ENCODE peak calls at places on chromosomes 2 and 18, in seven cellular contexts. D, E, T, G, H, B and I are unnamed samples. For H3K79me1, the result is how much of the 10 kb centered on the place peaks cover.

GRCh38 chr2:31382452-31383120 is 32.0 kb downstream of the XDH start:
- DNase-seq in D (peak), E (no peak), T (no peak), G (no peak), H (peak), B (peak), I (no peak)

GRCh38 chr2:126655500-126656310 is at the start of gene GYPC:
- DNase-seq in D (peak), E (peak), T (no peak), G (no peak), H (peak), B (peak), I (peak)

GRCh38 chr18:9712130-9712577 is 4.1 kb downstream of the RAB31 start:
- DNase-seq in D (no peak), E (no peak), T (no peak), G (no peak), H (peak), B (no peak), I (no peak)

GRCh38 chr18:25147878-25148488 is 204.0 kb downstream of the ZNF521 start:
- DNase-seq in D (no peak), E (no peak), T (no peak), G (no peak), H (no peak), B (no peak), I (no peak)

GRCh38 chr2:238093181-238094140 is 6.7 kb upstream of the ESPNL start:
- DNase-seq in D (no peak), E (no peak), T (no peak), G (no peak), H (no peak), B (no peak), I (no peak)

GRCh38 chr2:224819075-224819474 is 102.9 kb upstream of the CCDC195 start:
- DNase-seq in D (peak), E (no peak), T (no peak), G (no peak), H (no peak), B (no peak), I (no peak)

GRCh38 chr2:109447811-109448210 is 166.0 kb downstream of the SEPTIN10 start:
- DNase-seq in D (no peak), E (no peak), T (no peak), G (no peak), H (no peak), B (no peak), I (no peak)

GRCh38 chr18:52000435-52000834 is 339.6 kb upstream of the DCC start:
- DNase-seq in D (no peak), E (no peak), T (no peak), G (no peak), H (no peak), B (no peak), I (no peak)

GRCh38 chr18:43049021-43049420 is 66.5 kb downstream of the RIT2 start:
- DNase-seq in D (peak), E (no peak), T (no peak), G (no peak), H (no peak), B (no peak), I (peak)

GRCh38 chr2:235542728-235543125 is 48.9 kb downstream of the AGAP1 start:
- DNase-seq in D (no peak), E (no peak), T (no peak), G (no peak), H (peak), B (peak), I (no peak)

GRCh38 chr2:102208774-102209173 is 22.0 kb downstream of the IL1RL2 start:
- DNase-seq in D (no peak), E (no peak), T (no peak), G (no peak), H (no peak), B (no peak), I (no peak)

GRCh38 chr2:62475172-62476011 is 30.6 kb downstream of the TMEM17 start:
- DNase-seq in D (no peak), E (peak), T (no peak), G (no peak), H (peak), B (no peak), I (peak)

GRCh38 chr2:177763532-177764265 is 308.9 kb downstream of the PDE11A start:
- DNase-seq in D (peak), E (peak), T (peak), G (peak), H (peak), B (peak), I (peak)

GRCh38 chr2:99898649-99899048 is 243.7 kb downstream of the AFF3 start:
- DNase-seq in D (no peak), E (no peak), T (no peak), G (no peak), H (peak), B (no peak), I (no peak)

GRCh38 chr2:64420675-64421074 is 33.3 kb upstream of the LGALSL start:
- DNase-seq in D (no peak), E (no peak), T (no peak), G (no peak), H (no peak), B (no peak), I (no peak)

GRCh38 chr2:172435608-172435911 is 8.2 kb downstream of the ITGA6 start:
- DNase-seq in D (no peak), E (no peak), T (no peak), G (no peak), H (no peak), B (no peak), I (no peak)

GRCh38 chr2:6919912-6920905 is 3.0 kb downstream of the RNF144A start:
- DNase-seq in D (no peak), E (no peak), T (no peak), G (no peak), H (no peak), B (no peak), I (peak)

GRCh38 chr18:35525795-35526475 is 28.2 kb upstream of the INO80C start:
- DNase-seq in D (no peak), E (no peak), T (no peak), G (no peak), H (peak), B (no peak), I (peak)

GRCh38 chr2:222451270-222451674 is 26.9 kb downstream of the SGPP2 start:
- DNase-seq in D (no peak), E (no peak), T (no peak), G (no peak), H (no peak), B (no peak), I (peak)

GRCh38 chr18:48902023-48902855 is 48.5 kb downstream of the SMAD7 start:
- DNase-seq in D (peak), E (no peak), T (peak), G (no peak), H (no peak), B (peak), I (peak)

GRCh38 chr2:42289222-42289621 is 71.8 kb downstream of the COX7A2L start:
- DNase-seq in D (no peak), E (no peak), T (no peak), G (no peak), H (no peak), B (no peak), I (no peak)
- H3K79me1 ChIP-seq in D (under half), E (under half), T (under half), G (under half), H (under half), B (under half), I (under half)

GRCh38 chr18:23688528-23688927 is 725 bp upstream of the LAMA3 start:
- DNase-seq in D (no peak), E (no peak), T (no peak), G (no peak), H (no peak), B (no peak), I (no peak)
- H3K79me1 ChIP-seq in D (under half), E (under half), T (under half), G (under half), H (under half), B (under half), I (under half)

DNA sequence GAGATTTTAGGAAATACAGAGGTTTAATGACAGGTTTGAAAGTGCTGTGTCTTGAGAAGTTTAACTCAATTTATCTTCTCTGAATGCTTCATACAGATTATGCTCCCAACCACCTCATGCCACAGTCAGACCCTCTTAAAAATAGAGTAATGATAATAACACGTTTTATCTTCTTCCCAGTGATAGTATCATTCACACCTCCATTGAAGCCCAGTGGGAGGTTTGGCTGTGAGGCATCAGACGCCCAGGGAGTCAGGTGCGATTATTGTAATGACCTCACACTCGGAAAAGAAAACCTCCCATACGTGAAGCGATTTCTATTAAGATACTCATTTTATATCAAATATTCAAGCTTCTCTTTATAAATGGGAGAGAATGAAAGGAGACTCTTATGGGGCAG is 366.3 kb downstream of the SETBP1 start:
- DNase-seq in D (no peak), E (no peak), T (no peak), G (no peak), H (peak), B (no peak), I (no peak)
- H3K79me1 ChIP-seq in D (under half), E (under half), T (under half), G (under half), H (under half), B (under half), I (under half)

GRCh38 chr2:96501471-96501874 is 3.7 kb downstream of the NEURL3 start:
- DNase-seq in D (no peak), E (no peak), T (no peak), G (no peak), H (no peak), B (no peak), I (no peak)
- H3K79me1 ChIP-seq in D (under half), E (under half), T (under half), G (under half), H (under half), B (under half), I (under half)

DNA sequence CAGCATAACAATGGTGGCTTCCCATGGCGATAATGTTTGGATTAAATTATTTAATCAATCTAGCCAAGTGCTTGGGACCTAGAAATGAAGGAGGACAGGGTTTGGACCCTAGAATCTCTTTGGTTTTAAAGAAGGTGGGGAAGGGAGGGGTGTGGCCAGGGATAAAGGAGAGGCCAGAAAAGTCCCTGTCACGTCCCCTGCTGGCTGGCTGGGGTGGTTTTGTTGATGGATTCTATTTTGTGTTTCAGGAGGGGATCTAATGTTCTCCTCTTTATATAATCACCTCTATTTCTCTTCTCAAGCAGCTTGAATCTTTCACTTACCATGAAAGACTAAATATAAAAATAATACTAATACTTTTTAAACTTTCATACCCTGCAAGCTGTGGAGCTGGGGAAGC is 52.6 kb upstream of the GALR1 start:
- DNase-seq in D (no peak), E (no peak), T (no peak), G (no peak), H (peak), B (peak), I (no peak)
- H3K79me1 ChIP-seq in D (under half), E (under half), T (under half), G (under half), H (under half), B (under half), I (under half)

GRCh38 chr2:11830708-11831301 is 84.4 kb downstream of the LPIN1 start:
- DNase-seq in D (no peak), E (no peak), T (no peak), G (no peak), H (no peak), B (no peak), I (no peak)

GRCh38 chr2:11832531-11832930 is 86.1 kb downstream of the LPIN1 start:
- DNase-seq in D (no peak), E (no peak), T (no peak), G (no peak), H (no peak), B (no peak), I (no peak)

GRCh38 chr2:11829324-11829946 is 83.0 kb downstream of the LPIN1 start:
- DNase-seq in D (peak), E (peak), T (no peak), G (peak), H (peak), B (peak), I (peak)

GRCh38 chr2:11829947-11830707 is 83.7 kb downstream of the LPIN1 start:
- DNase-seq in D (peak), E (peak), T (peak), G (peak), H (peak), B (peak), I (peak)

GRCh38 chr2:11831415-11831814 is 85.0 kb downstream of the LPIN1 start:
- DNase-seq in D (no peak), E (no peak), T (no peak), G (no peak), H (no peak), B (no peak), I (no peak)
- H3K79me1 ChIP-seq in D (under half), E (under half), T (under half), G (under half), H (under half), B (under half), I (under half)

DNA sequence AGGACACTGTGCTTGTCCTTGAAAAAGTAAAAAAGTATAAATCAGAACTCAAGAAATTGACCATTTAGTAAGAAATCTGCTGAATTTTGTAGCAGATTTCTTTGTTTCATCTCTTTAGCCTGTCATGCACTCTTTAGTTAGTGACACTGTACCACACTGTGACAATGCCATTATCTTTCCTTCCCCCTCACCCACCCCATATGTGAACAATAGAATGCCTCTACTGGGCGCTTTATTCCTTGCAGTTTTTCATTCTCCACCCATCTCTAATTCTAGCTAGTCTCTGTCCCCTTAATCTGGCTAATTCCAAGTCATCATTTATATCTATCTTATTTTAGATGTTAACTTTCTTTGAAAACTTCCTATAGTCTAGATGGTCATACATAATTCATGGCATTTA is 241.0 kb downstream of the LRP1B start:
- DNase-seq in D (no peak), E (no peak), T (no peak), G (no peak), H (no peak), B (no peak), I (no peak)
- H3K79me1 ChIP-seq in D (under half), E (under half), T (under half), G (under half), H (under half), B (under half), I (under half)